ENCODE peak calls at places on chromosomes 4 and X, in four cellular contexts. F is brain microvascular endothelial cell, J is DND-41, B is upper lobe of left lung. P is an unnamed sample.

GRCh38 chrX:73289039-73289438 is 74.4 kb upstream of the NAP1L2 start:
- DNase-seq in F (no peak), J (no peak), B (no peak), P (no peak)

GRCh38 chrX:2664497-2664896 is 26.6 kb upstream of the CD99 start:
- DNase-seq in F (peak), J (no peak), B (no peak), P (peak)

GRCh38 chr4:129148892-129149291 is 52.9 kb downstream of the C4orf33 start:
- DNase-seq in F (no peak), J (no peak), B (no peak), P (no peak)

GRCh38 chrX:24332868-24333267 is 19.0 kb upstream of the SUPT20HL2 start:
- DNase-seq in F (peak), J (no peak), B (no peak), P (peak)

GRCh38 chr4:26325191-26325590 is 4.4 kb downstream of the RBPJ start:
- DNase-seq in F (peak), J (no peak), B (no peak), P (peak)

GRCh38 chr4:155565330-155565729 is 101.3 kb upstream of the GUCY1A1 start:
- DNase-seq in F (no peak), J (no peak), B (no peak), P (no peak)

GRCh38 chr4:83535520-83535944 is 376 bp upstream of the GPAT3 start:
- DNase-seq in F (peak), J (no peak), B (peak), P (peak)

GRCh38 chrX:153582896-153583295 is 16.0 kb downstream of the CCNQ start:
- DNase-seq in F (no peak), J (peak), B (peak), P (peak)

GRCh38 chrX:148133099-148133725 is 152.1 kb downstream of the FMR1NB start:
- DNase-seq in F (no peak), J (no peak), B (no peak), P (peak)

GRCh38 chr4:154465085-154465484 is 26.5 kb downstream of the DCHS2 start:
- DNase-seq in F (no peak), J (no peak), B (no peak), P (no peak)

GRCh38 chr4:3199661-3200422 is 49.1 kb upstream of the MSANTD1 start:
- DNase-seq in F (no peak), J (no peak), B (no peak), P (no peak)

GRCh38 chrX:132071260-132071659 is 48.2 kb downstream of the STK26 start:
- DNase-seq in F (no peak), J (no peak), B (no peak), P (peak)

GRCh38 chr4:168615294-168615693 is 118.4 kb downstream of the PALLD start:
- DNase-seq in F (peak), J (no peak), B (no peak), P (peak)

GRCh38 chrX:107709266-107709795 is 66.3 kb downstream of the TSC22D3 start:
- DNase-seq in F (no peak), J (no peak), B (no peak), P (no peak)

GRCh38 chrX:148774276-148774675 is 273.9 kb downstream of the AFF2 start:
- DNase-seq in F (peak), J (no peak), B (no peak), P (peak)

GRCh38 chrX:39144323-39144722 is 343.1 kb downstream of the MID1IP1 start:
- DNase-seq in F (no peak), J (no peak), B (no peak), P (no peak)

GRCh38 chrX:140661657-140662056 is 47.9 kb upstream of the LINC00632 start:
- DNase-seq in F (no peak), J (no peak), B (no peak), P (peak)

GRCh38 chrX:47683171-47684145 is 24.5 kb upstream of the UXT start:
- DNase-seq in F (no peak), J (no peak), B (no peak), P (no peak)

GRCh38 chrX:27451324-27451723 is 11.8 kb downstream of the PPP4R3C start:
- DNase-seq in F (no peak), J (no peak), B (no peak), P (no peak)

GRCh38 chr4:31613946-31614623 is 893.9 kb downstream of the PCDH7 start:
- DNase-seq in F (no peak), J (no peak), B (no peak), P (no peak)

GRCh38 chrX:101223226-101223625 is 3.6 kb downstream of the DRP2 start:
- DNase-seq in F (no peak), J (no peak), B (no peak), P (no peak)

GRCh38 chr4:95204873-95205272 is 343.9 kb downstream of the UNC5C start:
- DNase-seq in F (no peak), J (no peak), B (no peak), P (peak)

GRCh38 chr4:136097676-136098075 is 1434.6 kb downstream of the PCDH18 start:
- DNase-seq in F (no peak), J (no peak), B (no peak), P (no peak)

GRCh38 chr4:122930877-122931276 is 8.5 kb upstream of the NUDT6 start:
- DNase-seq in F (no peak), J (no peak), B (no peak), P (peak)

GRCh38 chr4:73894021-73894420 is 24.8 kb downstream of the CXCL1 start:
- DNase-seq in F (no peak), J (no peak), B (no peak), P (no peak)

GRCh38 chr4:57504139-57504538 is 394.0 kb upstream of the IGFBP7 start:
- DNase-seq in F (no peak), J (no peak), B (no peak), P (no peak)

GRCh38 chr4:165740911-165741310 is 132.1 kb upstream of the TLL1 start:
- DNase-seq in F (no peak), J (no peak), B (no peak), P (peak)

GRCh38 chr4:5203309-5203708 is 152.0 kb downstream of the STK32B start:
- DNase-seq in F (no peak), J (peak), B (no peak), P (no peak)

GRCh38 chr4:41683321-41683720 is 65.2 kb downstream of the PHOX2B start:
- DNase-seq in F (no peak), J (no peak), B (no peak), P (no peak)

GRCh38 chr4:110945600-110945999 is 322.7 kb upstream of the PITX2 start:
- DNase-seq in F (no peak), J (no peak), B (no peak), P (no peak)

GRCh38 chr4:185127021-185127925 is 15.8 kb upstream of the SLC25A4 start:
- DNase-seq in F (no peak), J (no peak), B (no peak), P (peak)

GRCh38 chr4:36006226-36006625 is 238.1 kb downstream of the ARAP2 start:
- DNase-seq in F (no peak), J (no peak), B (no peak), P (peak)

GRCh38 chrX:13903405-13903804 is 86.5 kb upstream of the GPM6B start:
- DNase-seq in F (no peak), J (no peak), B (no peak), P (peak)

GRCh38 chr4:7526491-7526890 is 91.8 kb upstream of the PSAPL1 start:
- DNase-seq in F (no peak), J (no peak), B (no peak), P (no peak)

GRCh38 chrX:63959975-63960374 is 175.0 kb upstream of the ARHGEF9 start:
- DNase-seq in F (no peak), J (no peak), B (no peak), P (no peak)
- H3K4me3 ChIP-seq in F (no peak), J (no peak), B (no peak), P (no peak)

GRCh38 chr4:88812976-88813375 is 115.3 kb upstream of the NAP1L5 start:
- DNase-seq in F (no peak), J (no peak), B (no peak), P (no peak)
- TF ChIP-seq CTCF in F (no peak), J (no peak), B (no peak), P (no peak)

DNA sequence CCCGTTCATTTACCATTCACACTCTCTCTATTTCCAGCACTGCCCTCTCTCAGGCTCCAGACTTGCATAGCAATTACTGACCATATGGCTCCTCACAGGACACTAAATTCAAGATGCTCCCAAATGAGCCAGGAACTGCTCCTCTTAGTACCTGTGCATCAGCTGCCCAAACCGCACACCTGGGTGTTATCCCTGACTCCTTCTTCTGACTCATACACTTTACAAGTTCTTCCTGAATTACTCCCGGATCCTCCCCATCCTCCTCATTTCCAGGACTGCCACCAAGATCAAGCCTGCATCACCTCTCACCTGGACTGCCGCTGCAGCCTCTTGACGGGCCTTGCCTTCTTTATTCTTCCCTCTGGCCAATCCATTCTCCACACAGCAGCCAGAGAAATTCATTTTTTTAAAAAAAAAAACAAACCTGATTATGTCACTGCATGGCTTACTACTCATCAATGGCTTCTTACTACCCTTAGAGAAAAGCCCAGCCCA is 91.8 kb downstream of the PDGFRA start:
- DNase-seq in F (no peak), J (no peak), B (no peak), P (no peak)
- H3K4me3 ChIP-seq in F (no peak), J (no peak), B (no peak), P (no peak)

GRCh38 chrX:33339219-33339618 is 127.9 kb upstream of the DMD start:
- DNase-seq in F (peak), J (no peak), B (no peak), P (peak)

GRCh38 chrX:33330798-33331197 is 119.4 kb upstream of the DMD start:
- DNase-seq in F (peak), J (no peak), B (no peak), P (no peak)

GRCh38 chrX:33336783-33337182 is 125.4 kb upstream of the DMD start:
- DNase-seq in F (peak), J (no peak), B (peak), P (peak)
- TF ChIP-seq CTCF in F (peak), J (no peak), B (no peak), P (peak)

GRCh38 chr4:40194602-40195161 is 2.1 kb upstream of the RHOH start:
- DNase-seq in F (peak), J (peak), B (no peak), P (peak)
- H3K4me3 ChIP-seq in F (no peak), J (peak), B (no peak), P (no peak)

GRCh38 chr4:56435001-56435747 is at the start of gene PPAT:
- DNase-seq in F (peak), J (peak), B (peak), P (peak)
- TF ChIP-seq CTCF in F (no peak), J (peak), B (peak), P (no peak)

GRCh38 chr4:38855466-38855865 is 1.2 kb downstream of the TLR6 start:
- DNase-seq in F (no peak), J (no peak), B (no peak), P (no peak)
- H3K4me3 ChIP-seq in F (no peak), J (no peak), B (peak), P (no peak)

P was measured in cardiac fibroblast.